ENCODE peak calls at places on chromosomes 2 and 18, in nine cellular contexts. A is effector memory CD4-positive, alpha-beta T cell; I is ovary; D is stomach; Y is heart right ventricle; P is GM23248; L is HepG2; Q is kidney; E is keratinocyte. W is an unnamed sample.
A peak's percentile ranks its signal among the peaks of the same experiment; 100 is the strongest.

GRCh38 chr2:28210535-28210934 is 182.1 kb upstream of the FOSL2 start:
- DNase-seq in A (no peak), I (no peak), D (no peak), Y (no peak), P (no peak), L (no peak), Q (no peak), E (no peak), W (no peak)

GRCh38 chr18:53795061-53795460 is 429.4 kb downstream of the MBD2 start:
- DNase-seq in A (no peak), I (no peak), D (no peak), Y (no peak), P (peak; percentile 3), L (no peak), Q (no peak), E (no peak), W (no peak)

GRCh38 chr2:150620860-150621259 is 133.4 kb upstream of the RND3 start:
- DNase-seq in A (no peak), I (no peak), D (no peak), Y (no peak), P (peak; percentile 62), L (no peak), Q (no peak), E (no peak), W (no peak)

GRCh38 chr2:56292966-56293365 is 109.2 kb downstream of the CCDC85A start:
- DNase-seq in A (no peak), I (no peak), D (no peak), Y (no peak), P (no peak), L (no peak), Q (no peak), E (no peak), W (no peak)

GRCh38 chr2:49113046-49113445 is 41.3 kb downstream of the FSHR start:
- DNase-seq in A (no peak), I (no peak), D (no peak), Y (no peak), P (no peak), L (no peak), Q (no peak), E (no peak), W (no peak)

GRCh38 chr2:24793752-24794477 is 690 bp downstream of the CENPO start:
- DNase-seq in A (no peak), I (no peak), D (no peak), Y (no peak), P (peak; percentile 63), L (peak; percentile 39), Q (no peak), E (no peak), W (no peak)

GRCh38 chr2:181305151-181306123 is 151.7 kb upstream of the ITGA4 start:
- DNase-seq in A (no peak), I (no peak), D (no peak), Y (no peak), P (peak; percentile 15), L (peak; percentile 95), Q (no peak), E (no peak), W (no peak)

GRCh38 chr2:48430528-48430927 is 99.4 kb upstream of the STON1 start:
- DNase-seq in A (no peak), I (no peak), D (no peak), Y (no peak), P (no peak), L (no peak), Q (no peak), E (no peak), W (no peak)

GRCh38 chr2:105510761-105511669 is 112.2 kb upstream of the FHL2 start:
- DNase-seq in A (no peak), I (no peak), D (no peak), Y (no peak), P (peak; percentile 42), L (no peak), Q (no peak), E (no peak), W (no peak)

GRCh38 chr2:222283634-222284033 is 15.2 kb downstream of the PAX3 start:
- DNase-seq in A (no peak), I (no peak), D (no peak), Y (no peak), P (no peak), L (no peak), Q (no peak), E (no peak), W (no peak)

GRCh38 chr18:45889419-45890059 is 64.1 kb downstream of the SIGLEC15 start:
- DNase-seq in A (no peak), I (no peak), D (no peak), Y (no peak), P (no peak), L (no peak), Q (no peak), E (no peak), W (no peak)

GRCh38 chr18:79942786-79943607 is 8.5 kb downstream of the SLC66A2 start:
- DNase-seq in A (no peak), I (no peak), D (peak; percentile 28), Y (no peak), P (no peak), L (no peak), Q (peak; percentile 55), E (no peak), W (peak; percentile 54)

DNA sequence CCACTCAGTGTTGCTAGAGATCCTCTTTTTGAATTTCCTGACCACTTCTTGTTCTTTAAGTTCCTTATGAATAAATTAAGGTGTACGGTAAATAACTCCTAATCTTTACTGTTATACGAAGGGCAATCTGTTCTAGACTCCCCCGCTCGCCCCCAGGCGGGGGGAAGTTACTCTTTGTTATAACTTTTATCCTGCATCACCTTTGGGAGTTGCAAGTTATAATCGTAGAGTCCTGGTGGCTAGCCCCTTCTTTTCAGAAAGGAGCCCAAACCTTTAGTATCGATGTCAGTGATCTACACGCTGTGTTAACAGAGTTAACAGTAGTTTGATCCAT is 652 bp downstream of the GCA start:
- DNase-seq in A (no peak), I (no peak), D (peak; percentile 27), Y (no peak), P (peak; percentile 2), L (peak; percentile 10), Q (peak; percentile 53), E (no peak), W (no peak)
- H3K4me1 ChIP-seq in A (peaks cover 5% of the 10 kb centered on the region), I (no peaks in the 10 kb centered on the region), D (no peaks in the 10 kb centered on the region), Y (peaks cover 6% of the 10 kb centered on the region), P (no peaks in the 10 kb centered on the region), L (peaks cover 22% of the 10 kb centered on the region), Q (no peaks in the 10 kb centered on the region), E (peaks cover 4% of the 10 kb centered on the region), W (peaks cover 1% of the 10 kb centered on the region)

GRCh38 chr2:207589143-207589542 is 36.1 kb downstream of the METTL21A start:
- DNase-seq in A (no peak), I (no peak), D (no peak), Y (no peak), P (no peak), L (no peak), Q (no peak), E (no peak), W (no peak)
- H3K9me3 ChIP-seq in A (peaks cover 4% of the 10 kb centered on the region), I (no peaks in the 10 kb centered on the region), D (peaks cover 15% of the 10 kb centered on the region), Y (peaks cover 19% of the 10 kb centered on the region), P (no peaks in the 10 kb centered on the region), L (peaks cover 13% of the 10 kb centered on the region), Q (no peaks in the 10 kb centered on the region), E (no peaks in the 10 kb centered on the region), W (no peaks in the 10 kb centered on the region)

GRCh38 chr2:3302421-3302750 is 75.2 kb downstream of the EIPR1 start:
- DNase-seq in A (no peak), I (no peak), D (no peak), Y (no peak), P (no peak), L (no peak), Q (no peak), E (no peak), W (no peak)

GRCh38 chr2:3305431-3305830 is 72.2 kb downstream of the EIPR1 start:
- DNase-seq in A (no peak), I (no peak), D (no peak), Y (no peak), P (no peak), L (no peak), Q (peak; percentile 45), E (no peak), W (no peak)

GRCh38 chr2:3303583-3304406 is 73.8 kb downstream of the EIPR1 start:
- DNase-seq in A (peak; percentile 52), I (peak; percentile 79), D (peak; percentile 91), Y (peak; percentile 87), P (peak; percentile 92), L (peak; percentile 73), Q (peak; percentile 94), E (no peak), W (peak; percentile 86)

GRCh38 chr2:3301001-3301400 is 76.6 kb downstream of the EIPR1 start:
- DNase-seq in A (no peak), I (no peak), D (no peak), Y (no peak), P (no peak), L (no peak), Q (peak; percentile 4), E (no peak), W (no peak)

DNA sequence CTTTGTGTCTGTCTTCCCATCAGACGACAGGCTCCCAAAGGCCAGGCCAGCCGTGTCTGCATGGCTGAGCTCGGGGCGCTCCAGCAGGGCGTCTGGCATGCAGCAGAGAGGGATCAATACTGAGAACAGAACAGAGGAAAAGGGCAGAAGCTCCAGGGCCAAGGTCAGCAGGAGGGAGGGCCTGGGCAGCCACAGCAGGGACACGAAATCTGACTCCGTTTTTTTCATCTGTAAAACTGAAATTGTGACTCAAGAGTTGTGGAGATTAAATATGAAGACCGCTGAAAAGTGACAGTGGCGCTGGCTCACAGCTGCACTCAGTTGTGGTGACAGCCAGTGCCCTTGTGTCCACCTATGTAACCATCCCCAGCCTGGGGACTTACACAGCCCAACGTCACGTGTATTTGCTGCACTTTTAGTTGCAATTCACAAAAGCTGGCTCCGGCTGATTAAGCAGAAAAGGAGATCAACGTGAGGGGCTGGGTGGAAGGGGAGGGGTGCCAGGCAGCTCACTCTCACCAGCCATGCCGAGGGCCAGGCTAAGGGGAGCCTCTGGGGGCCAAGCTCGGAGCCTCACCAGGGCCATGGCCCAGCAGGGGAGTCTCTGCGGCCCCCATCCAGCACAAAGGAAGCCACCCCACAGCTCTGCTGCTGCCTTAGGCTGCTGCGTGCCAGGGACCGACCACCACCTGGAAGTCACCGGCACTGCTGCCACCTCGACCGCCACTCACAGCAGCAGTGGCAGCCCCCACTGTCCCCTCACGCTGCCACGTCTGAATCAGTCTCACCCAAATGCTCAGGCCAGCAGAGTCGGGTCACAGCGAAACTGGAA is 74.7 kb downstream of the EIPR1 start:
- DNase-seq in A (no peak), I (no peak), D (no peak), Y (no peak), P (no peak), L (peak; percentile 46), Q (peak; percentile 62), E (no peak), W (no peak)
- H3K27ac ChIP-seq in A (no peak overlapping the region), I (no peak overlapping the region), D (no peak overlapping the region), Y (no peak overlapping the region), P (no peak overlapping the region), L (peak overlapping the region; percentile 46), Q (no peak overlapping the region), E (no peak overlapping the region), W (no peak overlapping the region)

DNA sequence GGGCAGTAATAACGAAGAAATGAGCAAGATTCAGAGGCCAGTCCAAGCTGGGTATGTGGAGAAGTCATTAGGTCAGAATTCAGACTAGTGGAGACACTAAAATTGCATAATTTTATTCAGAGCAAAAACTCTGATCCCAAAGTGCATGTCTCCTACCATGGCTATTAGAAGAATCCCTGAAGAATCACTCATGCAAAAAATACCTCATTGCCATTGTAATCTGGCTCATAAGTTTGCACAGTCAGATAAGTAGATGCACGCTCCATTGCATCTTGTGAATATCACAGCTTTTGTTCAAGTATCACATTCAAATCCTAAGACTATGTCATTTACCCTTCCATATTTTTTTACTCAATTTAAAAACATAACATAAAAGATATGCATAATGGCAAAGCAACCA is 692.2 kb upstream of the KLHL29 start:
- DNase-seq in A (no peak), I (no peak), D (no peak), Y (no peak), P (no peak), L (no peak), Q (no peak), E (no peak), W (no peak)
- H3K4me1 ChIP-seq in A (no peaks in the 10 kb centered on the region), I (no peaks in the 10 kb centered on the region), D (no peaks in the 10 kb centered on the region), Y (no peaks in the 10 kb centered on the region), P (no peaks in the 10 kb centered on the region), L (no peaks in the 10 kb centered on the region), Q (no peaks in the 10 kb centered on the region), E (no peaks in the 10 kb centered on the region), W (no peaks in the 10 kb centered on the region)